ENCODE peak calls at places on chromosome 6, in seven cellular contexts. U is H9, L is neural progenitor cell, R is DND-41, C is mammary epithelial cell, M is mesenchymal stem cell, K is astrocyte. S is an unnamed sample.

GRCh38 chr6:140907235-140907634 is 1225.5 kb upstream of the GJE1 start:
- DNase-seq in U (no peak), L (no peak), R (no peak), C (no peak), M (no peak), K (no peak), S (no peak)

GRCh38 chr6:106820412-106820852 is 154.1 kb downstream of the CD24 start:
- DNase-seq in U (no peak), L (no peak), R (no peak), C (no peak), M (peak; percentile 79), K (peak; percentile 78), S (peak; percentile 11)

GRCh38 chr6:26311012-26311384 is 54.0 kb upstream of the BTN3A2 start:
- DNase-seq in U (no peak), L (peak; percentile 45), R (no peak), C (peak; percentile 62), M (peak; percentile 55), K (peak; percentile 53), S (peak; percentile 52)

GRCh38 chr6:114055319-114055718 is 84.4 kb upstream of the HDAC2 start:
- DNase-seq in U (no peak), L (peak; percentile 9), R (no peak), C (no peak), M (no peak), K (no peak), S (no peak)

GRCh38 chr6:149862901-149863595 is 1.1 kb downstream of the LRP11 start:
- DNase-seq in U (peak; percentile 51), L (peak; percentile 83), R (peak; percentile 33), C (peak; percentile 87), M (peak; percentile 71), K (peak; percentile 53), S (peak; percentile 90)

GRCh38 chr6:169212897-169213813 is 40.5 kb downstream of the THBS2 start:
- DNase-seq in U (peak; percentile 91), L (peak; percentile 91), R (no peak), C (peak; percentile 81), M (peak; percentile 75), K (peak; percentile 70), S (peak; percentile 82)

GRCh38 chr6:56699066-56699654 is 56.5 kb upstream of the DST start:
- DNase-seq in U (no peak), L (no peak), R (no peak), C (no peak), M (peak; percentile 56), K (no peak), S (peak; percentile 77)

GRCh38 chr6:99093781-99094180 is 146.0 kb upstream of the FBXL4 start:
- DNase-seq in U (no peak), L (no peak), R (no peak), C (no peak), M (no peak), K (no peak), S (no peak)

GRCh38 chr6:152669894-152670293 is 27.8 kb upstream of the MYCT1 start:
- DNase-seq in U (no peak), L (peak; percentile 20), R (no peak), C (peak; percentile 21), M (peak; percentile 26), K (peak; percentile 22), S (peak; percentile 42)

GRCh38 chr6:134426623-134427022 is 108.7 kb upstream of the SGK1 start:
- DNase-seq in U (no peak), L (no peak), R (no peak), C (no peak), M (no peak), K (no peak), S (no peak)

GRCh38 chr6:4103929-4104328 is 25.0 kb upstream of the FAM217A start:
- DNase-seq in U (no peak), L (no peak), R (no peak), C (peak; percentile 68), M (no peak), K (peak; percentile 4), S (no peak)

GRCh38 chr6:71965404-71965803 is 79.1 kb downstream of the RIMS1 start:
- DNase-seq in U (no peak), L (no peak), R (no peak), C (no peak), M (no peak), K (no peak), S (no peak)

GRCh38 chr6:96877151-96877550 is 20.5 kb downstream of the NDUFAF4 start:
- DNase-seq in U (no peak), L (no peak), R (no peak), C (no peak), M (no peak), K (no peak), S (no peak)

GRCh38 chr6:122789862-122790739 is 1.0 kb downstream of the SMPDL3A start:
- DNase-seq in U (peak; percentile 51), L (peak; percentile 39), R (no peak), C (peak; percentile 39), M (peak; percentile 62), K (peak; percentile 30), S (peak; percentile 56)

GRCh38 chr6:32680055-32680454 is 13.6 kb upstream of the HLA-DQB1 start:
- DNase-seq in U (no peak), L (no peak), R (no peak), C (no peak), M (no peak), K (no peak), S (no peak)
- H3K9ac ChIP-seq in U (no peak overlapping the region), L (no peak overlapping the region), R (no peak overlapping the region), C (no peak overlapping the region), M (no peak overlapping the region), K (no peak overlapping the region), S (no peak overlapping the region)

GRCh38 chr6:137873273-137873762 is 6.3 kb downstream of the TNFAIP3 start:
- DNase-seq in U (no peak), L (no peak), R (no peak), C (peak; percentile 96), M (peak; percentile 85), K (peak; percentile 86), S (peak; percentile 96)

GRCh38 chr6:137871299-137871698 is 4.2 kb downstream of the TNFAIP3 start:
- DNase-seq in U (no peak), L (no peak), R (no peak), C (no peak), M (peak; percentile 15), K (no peak), S (no peak)

GRCh38 chr6:137870286-137870685 is 3.2 kb downstream of the TNFAIP3 start:
- DNase-seq in U (no peak), L (no peak), R (no peak), C (no peak), M (no peak), K (no peak), S (no peak)

GRCh38 chr6:137870744-137871247 is 3.7 kb downstream of the TNFAIP3 start:
- DNase-seq in U (no peak), L (peak; percentile 65), R (peak; percentile 34), C (peak; percentile 74), M (peak; percentile 48), K (no peak), S (no peak)

GRCh38 chr6:137872071-137872470 is 5.0 kb downstream of the TNFAIP3 start:
- DNase-seq in U (no peak), L (no peak), R (no peak), C (peak; percentile 51), M (no peak), K (no peak), S (peak; percentile 48)
- H3K4me1 ChIP-seq in U (no peaks in the 10 kb centered on the region), L (peaks cover 56% of the 10 kb centered on the region), R (peaks cover 68% of the 10 kb centered on the region), C (peaks cover 52% of the 10 kb centered on the region), M (peaks cover 7% of the 10 kb centered on the region), K (peaks cover 31% of the 10 kb centered on the region), S (peaks cover 63% of the 10 kb centered on the region)

GRCh38 chr6:53306819-53307347 is 41.9 kb downstream of the ELOVL5 start:
- DNase-seq in U (no peak), L (no peak), R (no peak), C (peak; percentile 92), M (no peak), K (peak; percentile 75), S (no peak)
- H3K9ac ChIP-seq in U (no peak overlapping the region), L (no peak overlapping the region), R (no peak overlapping the region), C (no peak overlapping the region), M (no peak overlapping the region), K (no peak overlapping the region), S (peak overlapping the region; percentile 19)

DNA sequence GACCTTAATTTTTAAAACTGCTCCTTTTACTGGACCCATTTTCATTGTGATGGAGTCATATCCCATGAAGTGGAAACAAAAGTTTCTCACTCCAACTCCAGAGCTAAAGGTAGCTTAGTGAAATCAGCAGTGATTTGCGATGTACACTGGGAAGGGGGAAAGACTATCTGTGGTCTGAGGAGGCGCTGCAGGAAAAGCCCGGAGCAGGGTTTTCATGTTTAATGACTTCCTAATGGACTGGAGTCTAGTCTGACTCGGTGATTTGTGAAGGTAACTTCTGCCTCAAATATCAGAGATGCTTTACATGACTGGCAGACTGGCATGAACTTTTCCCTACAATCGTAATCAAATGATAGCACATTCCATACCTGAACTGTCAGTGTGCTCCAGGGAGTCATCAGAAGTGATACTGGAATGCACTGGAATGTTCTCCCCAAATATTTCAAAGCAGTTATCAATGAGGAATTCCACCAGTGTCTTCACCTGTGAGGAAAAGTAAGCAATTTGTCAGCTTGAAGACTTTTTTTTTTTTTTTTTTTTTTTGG is 7.0 kb downstream of the TAGAP start:
- DNase-seq in U (no peak), L (no peak), R (no peak), C (peak; percentile 17), M (no peak), K (no peak), S (no peak)
- H3K4me1 ChIP-seq in U (no peaks in the 10 kb centered on the region), L (no peaks in the 10 kb centered on the region), R (peaks cover 11% of the 10 kb centered on the region), C (peaks cover 27% of the 10 kb centered on the region), M (no peaks in the 10 kb centered on the region), K (peaks cover 7% of the 10 kb centered on the region), S (peaks cover 22% of the 10 kb centered on the region)

DNA sequence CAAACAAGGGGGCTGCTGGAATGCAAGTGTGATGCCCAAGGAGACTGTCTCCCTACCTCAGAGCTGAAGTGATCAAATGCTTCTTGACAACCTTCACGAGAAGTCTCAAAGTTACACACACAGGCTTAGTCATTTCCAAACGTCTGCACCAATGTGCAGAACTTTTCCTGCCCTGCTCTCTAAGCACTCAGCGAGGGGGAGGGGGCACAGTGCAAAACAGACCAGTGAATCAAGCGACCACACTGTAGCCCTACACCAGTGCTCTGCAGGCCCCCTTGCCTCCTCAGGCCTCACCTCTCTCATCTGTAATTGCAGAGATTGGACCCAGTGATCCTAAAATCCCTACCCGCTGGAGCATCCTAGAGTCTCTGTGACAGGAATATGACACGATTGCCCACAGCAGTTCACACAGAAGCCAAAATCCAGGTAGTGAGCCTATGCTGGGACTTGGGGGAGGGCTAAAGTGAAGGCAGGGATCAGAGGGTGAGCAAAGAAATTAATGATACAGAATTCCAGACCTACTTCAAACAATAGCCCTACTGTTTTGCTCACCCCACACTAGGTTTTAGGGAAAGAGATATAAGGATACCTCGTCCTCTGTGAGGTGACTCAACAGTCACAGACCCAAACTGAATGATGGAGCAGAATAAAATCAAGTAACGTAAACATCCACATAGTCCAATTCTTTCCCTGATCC is 56.4 kb downstream of the ATXN1 start:
- DNase-seq in U (no peak), L (no peak), R (no peak), C (peak; percentile 66), M (peak; percentile 80), K (peak; percentile 82), S (no peak)
- H3K9ac ChIP-seq in U (no peak overlapping the region), L (no peak overlapping the region), R (no peak overlapping the region), C (peak overlapping the region; percentile 43), M (peak overlapping the region; percentile 83), K (peak overlapping the region; percentile 69), S (peak overlapping the region; percentile 64)

GRCh38 chr6:14720411-14721102 is 525.3 kb upstream of the JARID2 start:
- DNase-seq in U (no peak), L (no peak), R (no peak), C (no peak), M (no peak), K (no peak), S (no peak)
- H3K4me1 ChIP-seq in U (peaks cover 3% of the 10 kb centered on the region), L (no peaks in the 10 kb centered on the region), R (peaks cover 3% of the 10 kb centered on the region), C (peaks cover 15% of the 10 kb centered on the region), M (no peaks in the 10 kb centered on the region), K (peaks cover 4% of the 10 kb centered on the region), S (peaks cover 16% of the 10 kb centered on the region)